ENCODE peak calls at places on chromosome 2, in ten cellular contexts. M is D721Med; Q is WTC11; E is activated naive CD4-positive, alpha-beta T cell treated with anti-CD3 and anti-CD28 coated beads, Interleukin-2, amount 10 ng/mL, durations not matched to agents 7 days and 5 days; P is ecto neural progenitor cell; T is MCF 10A; G is chondrocyte; I is HEK293T; D is Ammon's horn; B is posterior vena cava. O is an unnamed sample.

GRCh38 chr2:232367591-232368233 is 10.8 kb upstream of the ALPP start:
- DNase-seq in E (no peak), I (peak), P (peak), Q (peak), B (no peak), T (no peak), D (no peak), M (no peak), G (peak), O (no peak)

GRCh38 chr2:241354668-241355658 is 1.1 kb upstream of the FARP2 start:
- DNase-seq in G (no peak), Q (peak), P (peak), I (peak), B (peak), D (peak), M (no peak), E (peak), T (peak), O (no peak)

GRCh38 chr2:119009110-119009509 is 67.1 kb downstream of the MARCO start:
- DNase-seq in I (no peak), T (no peak), P (no peak), G (no peak), D (no peak), B (no peak), Q (no peak), M (no peak), E (no peak), O (no peak)

GRCh38 chr2:41735446-41735845 is 312.4 kb upstream of the PKDCC start:
- DNase-seq in Q (no peak), M (no peak), E (no peak), P (no peak), B (no peak), G (no peak), I (no peak), D (peak), T (no peak), O (no peak)

GRCh38 chr2:188345020-188345419 is 53.3 kb downstream of the GULP1 start:
- DNase-seq in M (no peak), I (no peak), B (no peak), Q (no peak), D (peak), G (no peak), P (no peak), T (no peak), E (no peak), O (no peak)

GRCh38 chr2:238240761-238241711 is 1.2 kb upstream of the HES6 start:
- DNase-seq in G (peak), D (no peak), I (peak), P (peak), Q (peak), M (peak), T (peak), B (peak), E (no peak), O (no peak)

GRCh38 chr2:101328474-101329007 is 20.0 kb upstream of the RNF149 start:
- DNase-seq in Q (no peak), E (peak), G (no peak), D (peak), B (no peak), I (no peak), P (no peak), T (peak), M (no peak), O (no peak)

GRCh38 chr2:42743667-42744005 is 20.3 kb downstream of the OXER1 start:
- DNase-seq in D (no peak), B (no peak), P (no peak), Q (no peak), E (no peak), T (no peak), M (no peak), G (no peak), I (no peak), O (peak)

GRCh38 chr2:56184500-56184996 is 758 bp downstream of the CCDC85A start:
- DNase-seq in M (no peak), T (peak), I (peak), G (peak), D (no peak), E (no peak), Q (peak), P (peak), B (no peak), O (peak)

GRCh38 chr2:240929364-240930095 is 23.4 kb downstream of the CROCC2 start:
- DNase-seq in Q (peak), I (no peak), E (no peak), T (no peak), D (no peak), G (peak), B (no peak), M (no peak), P (no peak), O (no peak)